ENCODE peak calls at places on chromosomes 3 and 15, in eight cellular contexts. Z is DND-41, Q is osteoblast, L is IMR-90, S is tibial nerve, A is esophagus squamous epithelium, K is K562, Y is heart right ventricle. T is an unnamed sample. For H3K4me1, the result is how much of the 10 kb centered on the place peaks cover.

GRCh38 chr3:53044371-53045106 is 1.3 kb downstream of the SFMBT1 start:
- DNase-seq in Q (peak), S (no peak), Y (no peak), A (no peak), L (peak), Z (peak), K (peak), T (peak)

GRCh38 chr3:64063982-64064438 is 40.7 kb upstream of the PSMD6 start:
- DNase-seq in A (no peak), Y (no peak), L (no peak), Q (no peak), S (no peak), K (no peak), Z (no peak), T (no peak)

GRCh38 chr3:150362515-150363302 is 45.4 kb upstream of the TSC22D2 start:
- DNase-seq in Z (no peak), L (no peak), K (no peak), Q (no peak), Y (no peak), S (no peak), A (no peak), T (no peak)

GRCh38 chr3:9809615-9810356 is at the start of gene TTLL3:
- DNase-seq in A (no peak), Z (no peak), L (peak), K (peak), Q (peak), Y (peak), S (peak), T (peak)

GRCh38 chr15:30953731-30954378 is 37.6 kb downstream of the MTMR10 start:
- DNase-seq in Y (peak), Z (no peak), K (peak), A (no peak), Q (peak), L (peak), S (no peak), T (no peak)

GRCh38 chr15:95840004-95840403 is 490.5 kb upstream of the NR2F2 start:
- DNase-seq in Z (no peak), Y (peak), Q (no peak), L (peak), A (no peak), K (no peak), S (peak), T (no peak)

GRCh38 chr3:11641316-11641682 is 2.4 kb downstream of the VGLL4 start:
- DNase-seq in A (no peak), Y (no peak), K (no peak), Q (peak), L (peak), S (no peak), Z (no peak), T (no peak)

GRCh38 chr3:182516597-182517336 is 276.5 kb upstream of the ATP11B start:
- DNase-seq in K (no peak), A (no peak), Q (no peak), L (no peak), Y (no peak), S (no peak), Z (no peak), T (no peak)

GRCh38 chr15:43105077-43105769 is 615 bp downstream of the UBR1 start:
- DNase-seq in S (no peak), L (peak), Z (no peak), K (peak), A (no peak), Q (no peak), Y (no peak), T (no peak)

GRCh38 chr3:25471081-25471768 is 43.2 kb downstream of the RARB start:
- DNase-seq in S (no peak), Z (no peak), K (no peak), Y (no peak), Q (no peak), L (peak), A (no peak), T (no peak)

GRCh38 chr3:70550723-70551319 is 238.4 kb upstream of the MDFIC2 start:
- DNase-seq in A (no peak), K (no peak), Y (peak), Z (peak), Q (no peak), L (peak), S (peak), T (peak)

GRCh38 chr3:150412599-150413069 is 4.5 kb downstream of the TSC22D2 start:
- DNase-seq in K (no peak), S (no peak), Z (no peak), Y (no peak), A (no peak), Q (peak), L (peak), T (no peak)

GRCh38 chr3:31346542-31346979 is 186.2 kb upstream of the STT3B start:
- DNase-seq in Y (no peak), S (no peak), Q (no peak), K (no peak), L (no peak), Z (no peak), A (no peak), T (no peak)

GRCh38 chr3:120177151-120177550 is 82.9 kb upstream of the GSK3B start:
- DNase-seq in Q (peak), A (no peak), Y (peak), Z (no peak), K (no peak), S (no peak), L (peak), T (no peak)

GRCh38 chr15:90660195-90660995 is 56.8 kb upstream of the BLM start:
- DNase-seq in S (peak), A (peak), Z (peak), K (peak), Q (peak), Y (peak), L (peak), T (peak)

GRCh38 chr3:128487813-128488635 is 5.0 kb downstream of the GATA2 start:
- DNase-seq in Q (peak), A (no peak), K (peak), S (no peak), Z (no peak), Y (peak), L (peak), T (peak)

GRCh38 chr3:172084871-172085556 is 45.6 kb downstream of the FNDC3B start:
- DNase-seq in L (peak), S (no peak), A (no peak), Z (no peak), Q (no peak), Y (no peak), K (no peak), T (no peak)

GRCh38 chr3:114770874-114771273 is 376.2 kb downstream of the ZBTB20 start:
- DNase-seq in Q (peak), A (no peak), K (no peak), S (no peak), L (peak), Y (no peak), Z (no peak), T (no peak)

GRCh38 chr15:56168394-56168793 is 75.3 kb downstream of the RFX7 start:
- DNase-seq in Z (no peak), S (no peak), Y (no peak), L (peak), K (no peak), Q (peak), A (no peak), T (no peak)

GRCh38 chr15:69298354-69298696 is 387 bp upstream of the PAQR5 start:
- DNase-seq in K (no peak), Y (peak), Z (no peak), S (no peak), A (no peak), Q (peak), L (no peak), T (no peak)
- H3K27ac ChIP-seq in K (no peak), Y (no peak), Z (no peak), S (no peak), A (peak), Q (no peak), L (no peak), T (no peak)

DNA sequence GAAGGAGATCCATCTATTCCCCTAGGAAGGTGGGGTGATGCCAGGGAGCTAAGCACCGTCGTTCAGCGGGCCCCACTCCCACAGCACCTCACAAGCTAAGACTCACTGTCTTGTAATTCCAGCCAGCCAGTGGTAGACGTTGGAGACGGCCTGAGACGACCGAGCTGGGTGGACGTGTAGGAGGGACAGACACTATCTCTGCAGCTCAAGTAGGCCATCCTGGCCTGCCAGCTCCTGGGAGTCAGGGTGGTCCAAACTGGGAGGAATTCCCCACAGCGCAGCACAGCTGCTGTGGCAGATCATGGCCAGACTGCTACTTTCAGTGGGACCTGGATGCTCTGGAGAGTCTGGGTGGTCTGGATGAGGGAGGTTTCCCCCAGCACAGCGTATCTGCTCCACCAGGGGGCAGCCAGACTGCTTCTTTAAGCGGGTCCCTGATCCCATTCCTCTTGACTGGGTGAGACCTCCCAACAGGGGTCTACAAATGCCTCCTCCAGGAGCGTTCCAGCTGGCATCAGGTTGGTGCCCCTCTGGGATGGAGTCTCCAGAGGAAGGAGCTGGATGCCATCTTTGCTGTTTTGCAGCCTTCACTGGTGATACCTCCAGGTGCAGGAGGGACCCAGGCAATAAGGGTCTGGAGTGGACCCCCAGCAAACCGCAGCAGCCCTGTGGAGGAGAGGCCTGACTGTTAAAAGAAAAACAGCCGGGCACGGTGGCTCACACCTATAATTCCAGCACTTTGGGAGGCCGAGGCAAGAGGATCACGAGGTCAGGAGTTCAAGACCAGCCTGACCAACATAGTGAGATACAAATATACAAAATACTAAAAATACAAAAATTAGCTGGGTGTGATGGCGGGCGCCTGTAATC is 27.6 kb downstream of the GNB5 start:
- DNase-seq in K (peak), S (no peak), Y (no peak), Q (no peak), A (no peak), Z (peak), L (no peak), T (no peak)
- TF ChIP-seq CTCF in K (peak), S (no peak), Y (peak), Q (peak), A (no peak), Z (peak), L (no peak), T (no peak)

GRCh38 chr3:13876451-13876850 is 3.4 kb downstream of the WNT7A start:
- DNase-seq in Z (no peak), Y (no peak), L (no peak), K (peak), Q (no peak), S (no peak), A (no peak), T (peak)
- H3K4me1 ChIP-seq in Z (under half), Y (under half), L (under half), K (under half), Q (under half), S (under half), A (under half), T (under half)

DNA sequence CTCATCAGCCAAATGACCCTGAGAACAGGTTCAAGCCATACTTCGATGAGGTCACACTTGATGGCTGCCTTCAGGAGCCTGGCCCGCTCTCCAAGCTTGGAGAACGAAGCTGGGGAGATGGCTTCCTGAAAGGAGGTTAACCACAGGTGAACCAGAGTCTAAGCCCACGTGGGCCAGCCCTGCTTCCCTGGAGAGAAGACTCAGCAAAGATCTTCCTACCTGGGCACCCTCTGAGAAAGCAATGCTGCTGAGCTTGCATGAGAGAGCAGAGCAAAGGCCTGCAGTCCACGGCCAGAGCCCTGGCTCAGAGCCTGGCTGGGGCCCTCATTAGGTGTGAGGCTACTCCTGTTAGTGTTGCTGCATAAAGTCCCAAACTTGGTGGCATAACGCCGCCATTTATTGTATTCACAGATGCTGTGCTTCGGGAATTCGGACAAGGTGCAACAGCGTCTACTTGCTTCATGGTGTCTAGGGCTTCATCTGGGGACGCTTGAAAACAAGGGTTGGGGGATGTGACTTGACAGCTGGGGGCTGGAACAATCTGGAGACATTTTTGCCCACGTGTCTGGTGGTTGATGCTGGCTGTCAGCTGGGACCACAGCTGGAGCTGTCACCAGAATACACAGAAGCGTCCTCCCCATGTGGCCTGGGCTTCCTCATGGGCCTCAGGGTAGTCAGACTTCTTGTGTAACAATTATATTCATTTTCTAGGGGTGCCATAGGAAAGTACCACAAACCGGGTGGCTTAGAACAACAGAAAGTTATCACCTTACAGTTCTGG is 87.8 kb upstream of the MEF2A start:
- DNase-seq in Y (no peak), Q (no peak), L (no peak), K (no peak), A (no peak), Z (no peak), S (no peak), T (no peak)
- H3K27ac ChIP-seq in Y (no peak), Q (peak), L (peak), K (no peak), A (peak), Z (peak), S (peak), T (peak)

GRCh38 chr15:60000113-60000823 is 3.8 kb upstream of the FOXB1 start:
- DNase-seq in K (no peak), Y (no peak), L (no peak), A (no peak), S (no peak), Q (peak), Z (no peak), T (no peak)
- TF ChIP-seq CTCF in K (no peak), Y (no peak), L (no peak), A (no peak), S (no peak), Q (no peak), Z (no peak), T (no peak)

GRCh38 chr15:40339621-40339945 is 1.2 kb downstream of the CCDC9B start:
- DNase-seq in L (no peak), Z (no peak), K (no peak), Y (no peak), A (no peak), S (no peak), Q (peak), T (no peak)

GRCh38 chr15:40338041-40338657 is 2.6 kb downstream of the CCDC9B start:
- DNase-seq in A (no peak), S (no peak), Y (peak), Z (peak), K (peak), L (peak), Q (peak), T (no peak)

GRCh38 chr15:40340740-40341400 is at the start of gene CCDC9B:
- DNase-seq in Z (no peak), K (peak), L (peak), A (no peak), Q (peak), S (peak), Y (peak), T (peak)

GRCh38 chr15:40338921-40339620 is 1.7 kb downstream of the CCDC9B start:
- DNase-seq in Z (no peak), Y (no peak), Q (peak), S (no peak), L (peak), A (no peak), K (no peak), T (no peak)

GRCh38 chr15:40340038-40340739 is 550 bp downstream of the CCDC9B start:
- DNase-seq in A (no peak), Z (no peak), L (peak), K (no peak), S (no peak), Y (peak), Q (peak), T (no peak)
- H3K4me1 ChIP-seq in A (half or more), Z (under half), L (under half), K (half or more), S (under half), Y (half or more), Q (half or more), T (half or more)